ENCODE peak calls at places on chromosome 7, in seven cellular contexts. U is thoracic aorta, O is A549, Q is COLO829, M is GM04504, D is globus pallidus, G is tibial nerve. X is an unnamed sample.

GRCh38 chr7:22430457-22430856 is 69.5 kb downstream of the STEAP1B start:
- DNase-seq in U (no peak), O (peak), Q (no peak), M (peak), D (no peak), G (no peak), X (no peak)

GRCh38 chr7:142815099-142815498 is 39.8 kb upstream of the EPHB6 start:
- DNase-seq in U (no peak), O (no peak), Q (no peak), M (no peak), D (no peak), G (no peak), X (no peak)

GRCh38 chr7:151798851-151799428 is 78.0 kb downstream of the PRKAG2 start:
- DNase-seq in U (no peak), O (no peak), Q (no peak), M (no peak), D (no peak), G (no peak), X (no peak)

GRCh38 chr7:41145656-41146055 is 557.2 kb downstream of the INHBA start:
- DNase-seq in U (no peak), O (no peak), Q (no peak), M (no peak), D (no peak), G (no peak), X (no peak)

GRCh38 chr7:135743907-135744789 is 4.5 kb downstream of the FAM180A start:
- DNase-seq in U (no peak), O (no peak), Q (no peak), M (no peak), D (no peak), G (no peak), X (no peak)

GRCh38 chr7:137934941-137935848 is 66.7 kb downstream of the CREB3L2 start:
- DNase-seq in U (no peak), O (no peak), Q (no peak), M (no peak), D (no peak), G (no peak), X (no peak)

GRCh38 chr7:70435634-70436033 is 696.3 kb upstream of the GALNT17 start:
- DNase-seq in U (no peak), O (no peak), Q (no peak), M (no peak), D (no peak), G (no peak), X (no peak)

GRCh38 chr7:1704326-1705241 is 34.5 kb downstream of the ELFN1 start:
- DNase-seq in U (no peak), O (no peak), Q (no peak), M (no peak), D (no peak), G (no peak), X (no peak)

GRCh38 chr7:4286281-4286680 is 395.8 kb upstream of the FOXK1 start:
- DNase-seq in U (no peak), O (no peak), Q (no peak), M (no peak), D (no peak), G (no peak), X (no peak)

GRCh38 chr7:41711283-41712064 is 8.6 kb upstream of the INHBA start:
- DNase-seq in U (no peak), O (peak), Q (no peak), M (no peak), D (no peak), G (no peak), X (no peak)

GRCh38 chr7:18762189-18762588 is 266.6 kb downstream of the HDAC9 start:
- DNase-seq in U (no peak), O (no peak), Q (no peak), M (no peak), D (no peak), G (no peak), X (no peak)

GRCh38 chr7:137538361-137538762 is 194.8 kb upstream of the PTN start:
- DNase-seq in U (no peak), O (no peak), Q (peak), M (no peak), D (no peak), G (no peak), X (no peak)

GRCh38 chr7:41685684-41686083 is 17.2 kb downstream of the INHBA start:
- DNase-seq in U (no peak), O (no peak), Q (no peak), M (no peak), D (no peak), G (no peak), X (no peak)

GRCh38 chr7:120171406-120171805 is 101.6 kb upstream of the KCND2 start:
- DNase-seq in U (no peak), O (no peak), Q (no peak), M (no peak), D (no peak), G (no peak), X (no peak)

GRCh38 chr7:122886357-122887081 is at the start of gene CADPS2:
- DNase-seq in U (peak), O (peak), Q (peak), M (peak), D (peak), G (peak), X (peak)

GRCh38 chr7:15567036-15567435 is 5.2 kb upstream of the AGMO start:
- DNase-seq in U (no peak), O (no peak), Q (no peak), M (no peak), D (no peak), G (no peak), X (no peak)

GRCh38 chr7:83429493-83429892 is 219.4 kb downstream of the SEMA3E start:
- DNase-seq in U (no peak), O (no peak), Q (no peak), M (no peak), D (no peak), G (no peak), X (no peak)

GRCh38 chr7:69185170-69185569 is 413.1 kb upstream of the AUTS2 start:
- DNase-seq in U (no peak), O (no peak), Q (no peak), M (no peak), D (no peak), G (no peak), X (no peak)

GRCh38 chr7:38950309-38950708 is 27.4 kb upstream of the POU6F2 start:
- DNase-seq in U (no peak), O (peak), Q (no peak), M (no peak), D (no peak), G (no peak), X (no peak)

GRCh38 chr7:77497079-77497478 is 40.0 kb upstream of the PTPN12 start:
- DNase-seq in U (no peak), O (no peak), Q (no peak), M (no peak), D (no peak), G (no peak), X (no peak)

GRCh38 chr7:96203781-96204180 is 118.1 kb downstream of the SLC25A13 start:
- DNase-seq in U (no peak), O (no peak), Q (no peak), M (no peak), D (no peak), G (no peak), X (no peak)

GRCh38 chr7:134480730-134481129 is 21.8 kb upstream of the AKR1B1 start:
- DNase-seq in U (no peak), O (peak), Q (peak), M (no peak), D (no peak), G (no peak), X (no peak)

GRCh38 chr7:40199076-40199802 is 64.4 kb downstream of the SUGCT start:
- DNase-seq in U (no peak), O (peak), Q (peak), M (peak), D (no peak), G (no peak), X (no peak)

GRCh38 chr7:155506854-155507337 is 39.5 kb downstream of the CNPY1 start:
- DNase-seq in U (no peak), O (no peak), Q (no peak), M (no peak), D (no peak), G (no peak), X (no peak)

GRCh38 chr7:157991351-157991750 is 596.3 kb downstream of the PTPRN2 start:
- DNase-seq in U (no peak), O (no peak), Q (no peak), M (no peak), D (no peak), G (no peak), X (no peak)

GRCh38 chr7:73521636-73522080 is 435 bp downstream of the BAZ1B start:
- DNase-seq in U (no peak), O (no peak), Q (no peak), M (no peak), D (no peak), G (no peak), X (peak)

GRCh38 chr7:106775552-106775936 is 89.5 kb upstream of the PIK3CG start:
- DNase-seq in U (no peak), O (peak), Q (peak), M (peak), D (no peak), G (no peak), X (no peak)

GRCh38 chr7:108839091-108839490 is 269.4 kb downstream of the DNAJB9 start:
- DNase-seq in U (no peak), O (no peak), Q (no peak), M (no peak), D (no peak), G (no peak), X (no peak)

GRCh38 chr7:44288811-44289340 is 36.5 kb downstream of the CAMK2B start:
- DNase-seq in U (no peak), O (no peak), Q (no peak), M (no peak), D (no peak), G (no peak), X (no peak)

GRCh38 chr7:155384751-155385150 is 73.2 kb upstream of the EN2 start:
- DNase-seq in U (no peak), O (no peak), Q (no peak), M (no peak), D (no peak), G (no peak), X (no peak)

X was measured in putamen.